ENCODE peak calls at places on chromosomes 16 and 17, in four cellular contexts. N is mammary epithelial cell, X is GM23248, Y is H1. U is an unnamed sample.

GRCh38 chr16:11104168-11105037 is 151.6 kb downstream of the SOCS1 start:
- DNase-seq in N (no peak), X (no peak), Y (no peak), U (no peak)

GRCh38 chr17:45440161-45440859 is 7.6 kb upstream of the ARHGAP27 start:
- DNase-seq in Y (no peak), N (no peak), X (peak; percentile 28), U (no peak)

GRCh38 chr17:61009619-61010018 is 332.0 kb downstream of the BCAS3 start:
- DNase-seq in Y (no peak), N (no peak), X (peak; percentile 7), U (no peak)

GRCh38 chr17:12252442-12252841 is 231.8 kb downstream of the MAP2K4 start:
- DNase-seq in Y (no peak), N (no peak), X (no peak), U (no peak)

GRCh38 chr16:57867000-57867561 is 64.8 kb upstream of the KIFC3 start:
- DNase-seq in X (no peak), Y (no peak), N (no peak), U (no peak)

GRCh38 chr16:69918241-69918640 is 32.9 kb upstream of the CLEC18A start:
- DNase-seq in X (peak; percentile 47), N (no peak), Y (no peak), U (no peak)

GRCh38 chr17:49992191-49992932 is 2.7 kb downstream of the DLX3 start:
- DNase-seq in N (no peak), Y (no peak), X (no peak), U (no peak)

GRCh38 chr16:9053006-9053601 is 38.3 kb upstream of the HAPSTR1 start:
- DNase-seq in Y (peak; percentile 91), N (peak; percentile 44), X (peak; percentile 62), U (no peak)

DNA sequence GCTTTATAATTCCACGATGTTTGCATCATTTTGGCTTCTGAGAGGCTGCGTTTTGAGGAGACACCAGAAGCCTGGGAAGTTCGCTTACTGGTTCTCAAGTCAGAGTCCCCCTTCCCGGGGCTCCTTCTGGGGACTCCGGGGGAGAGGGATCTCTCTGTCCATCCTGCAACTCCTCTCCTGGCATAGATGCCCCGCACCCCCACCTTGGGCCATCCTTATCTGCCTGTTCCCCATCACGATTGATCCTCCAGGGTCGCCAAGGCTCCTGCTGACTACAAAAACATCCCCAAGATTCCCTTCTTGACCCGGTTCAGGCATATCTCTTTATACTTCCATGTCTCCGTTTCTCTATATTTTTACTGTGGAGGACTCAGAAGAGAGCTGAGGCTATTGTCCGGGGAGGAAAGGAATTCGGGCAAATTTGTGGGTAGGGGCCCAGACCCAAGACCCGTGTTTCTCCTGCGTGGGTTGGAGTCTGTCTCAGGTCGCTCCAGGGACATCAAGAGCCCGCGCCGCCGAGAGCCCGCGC is 18.4 kb upstream of the HOXB13 start:
- DNase-seq in X (no peak), N (no peak), Y (no peak), U (no peak)
- TF ChIP-seq EZH2 in X (no peak), N (no peak), Y (no peak), U (no peak)

GRCh38 chr17:39617100-39617445 is 9.4 kb upstream of the NEUROD2 start:
- DNase-seq in Y (no peak), N (no peak), X (no peak), U (no peak)
- H3K4me2 ChIP-seq in Y (peak overlapping the region; percentile 94), N (peak overlapping the region; percentile 98), X (peak overlapping the region; percentile 53), U (peak overlapping the region; percentile 66)

GRCh38 chr16:88763502-88764053 is 21.4 kb downstream of the PIEZO1 start:
- DNase-seq in N (no peak), Y (no peak), X (no peak), U (no peak)

GRCh38 chr16:88762258-88762870 is 22.7 kb downstream of the PIEZO1 start:
- DNase-seq in Y (no peak), X (no peak), N (no peak), U (no peak)

GRCh38 chr16:88761830-88762229 is 23.2 kb downstream of the PIEZO1 start:
- DNase-seq in N (no peak), X (no peak), Y (no peak), U (no peak)

GRCh38 chr16:88764080-88764479 is 20.9 kb downstream of the PIEZO1 start:
- DNase-seq in X (no peak), Y (no peak), N (no peak), U (no peak)

DNA sequence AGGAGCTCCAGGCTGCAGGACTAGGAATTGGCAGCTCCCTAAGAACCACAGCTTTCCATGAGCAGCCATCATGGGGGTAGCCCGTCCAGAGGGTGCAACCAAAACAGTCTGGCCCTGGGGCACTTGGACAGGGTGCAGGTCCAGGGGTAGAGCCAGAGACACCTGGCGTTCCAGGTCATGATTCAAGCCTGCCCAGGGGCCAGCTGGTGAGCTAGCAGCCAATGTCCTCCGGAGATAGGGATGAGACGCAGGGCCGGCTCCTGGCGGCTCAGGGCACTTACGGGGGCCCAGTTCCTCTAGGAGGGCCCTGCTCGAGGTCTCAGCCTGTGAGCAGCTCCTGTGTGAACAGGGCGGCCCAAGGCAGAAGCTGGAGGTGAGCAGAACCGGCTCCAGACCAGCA is 22.1 kb downstream of the PIEZO1 start:
- DNase-seq in N (no peak), Y (no peak), X (no peak), U (no peak)
- H3K4me1 ChIP-seq in N (peaks cover 34% of the 10 kb centered on the region), Y (peaks cover 37% of the 10 kb centered on the region), X (peaks cover 6% of the 10 kb centered on the region), U (peaks cover 29% of the 10 kb centered on the region)

GRCh38 chr17:79796570-79797491 is at the start of gene CBX8:
- DNase-seq in N (peak; percentile 99), Y (peak; percentile 99), X (peak; percentile 100), U (peak; percentile 91)

GRCh38 chr17:79799174-79799537 is 2.3 kb upstream of the CBX8 start:
- DNase-seq in Y (no peak), X (no peak), N (no peak), U (no peak)

GRCh38 chr17:79797492-79798295 is 817 bp upstream of the CBX8 start:
- DNase-seq in Y (no peak), N (no peak), X (peak; percentile 40), U (no peak)

GRCh38 chr17:79799538-79800324 is 2.9 kb upstream of the CBX8 start:
- DNase-seq in N (no peak), X (peak; percentile 42), Y (no peak), U (no peak)

GRCh38 chr17:79798296-79799173 is 1.7 kb upstream of the CBX8 start:
- DNase-seq in N (no peak), Y (no peak), X (peak; percentile 67), U (no peak)
- TF ChIP-seq EZH2 in N (peak; percentile 95), Y (peak; percentile 99), X (peak; percentile 87), U (peak; percentile 100)

DNA sequence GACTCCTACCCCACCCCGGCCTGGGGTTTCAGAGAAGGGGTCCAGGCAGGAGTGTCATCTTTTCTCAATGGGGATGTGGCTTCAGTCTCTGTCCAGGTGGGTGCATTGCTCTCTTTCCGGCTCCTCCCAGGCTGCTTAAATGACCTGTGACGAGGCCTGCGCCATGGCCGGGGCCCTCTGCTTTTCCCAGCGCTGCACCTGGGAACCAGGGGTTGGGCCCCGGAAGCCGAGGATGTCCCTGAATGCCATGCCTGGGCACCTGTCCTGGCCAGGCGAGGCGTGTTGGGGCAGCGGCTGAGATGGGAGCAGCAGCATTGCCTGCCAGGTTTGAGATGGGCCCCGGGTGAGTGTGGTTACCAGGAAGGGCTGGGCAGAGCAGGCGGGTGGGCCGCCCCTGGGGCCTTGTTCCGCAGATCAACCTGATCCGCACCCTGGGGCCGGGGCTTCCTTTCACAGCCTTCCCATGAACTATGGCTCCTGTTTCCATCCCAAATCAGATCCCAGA is 147.4 kb downstream of the SEC14L1 start:
- DNase-seq in N (peak; percentile 74), Y (no peak), X (no peak), U (peak; percentile 73)
- H3K4me2 ChIP-seq in N (peak overlapping the region; percentile 76), Y (peak overlapping the region; percentile 24), X (peak overlapping the region; percentile 65), U (peak overlapping the region; percentile 88)

U was measured in keratinocyte.